ENCODE peak calls at places on chromosomes 6 and 20, in six cellular contexts. One of them, this sample, is unnamed.

GRCh38 chr6:144063246-144063743 is 32.1 kb downstream of the SF3B5 start:
- DNase-seq in DND-41: no peak
- DNase-seq in hepatocyte: peak; percentile 9
- DNase-seq in fibroblast of lung: no peak
- DNase-seq in HepG2: no peak
- DNase-seq in H9: peak; percentile 36
- DNase-seq in this sample: peak; percentile 8

GRCh38 chr20:13996265-13996664 is 949 bp downstream of the MACROD2 start:
- DNase-seq in DND-41: no peak
- DNase-seq in hepatocyte: peak; percentile 21
- DNase-seq in fibroblast of lung: no peak
- DNase-seq in HepG2: no peak
- DNase-seq in H9: no peak
- DNase-seq in this sample: no peak

GRCh38 chr20:12287575-12287974 is 369.9 kb downstream of the BTBD3 start:
- DNase-seq in DND-41: no peak
- DNase-seq in hepatocyte: peak; percentile 5
- DNase-seq in fibroblast of lung: no peak
- DNase-seq in HepG2: no peak
- DNase-seq in H9: no peak
- DNase-seq in this sample: no peak

GRCh38 chr20:44031001-44031574 is 116.4 kb downstream of the TOX2 start:
- DNase-seq in DND-41: peak; percentile 2
- DNase-seq in hepatocyte: no peak
- DNase-seq in fibroblast of lung: no peak
- DNase-seq in HepG2: no peak
- DNase-seq in H9: no peak
- DNase-seq in this sample: no peak

GRCh38 chr20:48940170-48940569 is 18.7 kb downstream of the ARFGEF2 start:
- DNase-seq in DND-41: no peak
- DNase-seq in hepatocyte: no peak
- DNase-seq in fibroblast of lung: no peak
- DNase-seq in HepG2: no peak
- DNase-seq in H9: no peak
- DNase-seq in this sample: no peak

GRCh38 chr6:69994251-69994650 is 127.9 kb downstream of the COL19A1 start:
- DNase-seq in DND-41: no peak
- DNase-seq in hepatocyte: no peak
- DNase-seq in fibroblast of lung: no peak
- DNase-seq in HepG2: no peak
- DNase-seq in H9: no peak
- DNase-seq in this sample: no peak

GRCh38 chr6:169445661-169446581 is 192.3 kb upstream of the THBS2 start:
- DNase-seq in DND-41: no peak
- DNase-seq in hepatocyte: peak; percentile 57
- DNase-seq in fibroblast of lung: no peak
- DNase-seq in HepG2: no peak
- DNase-seq in H9: no peak
- DNase-seq in this sample: no peak

GRCh38 chr6:160798625-160799024 is 96.6 kb downstream of the PLG start:
- DNase-seq in DND-41: no peak
- DNase-seq in hepatocyte: no peak
- DNase-seq in fibroblast of lung: peak; percentile 14
- DNase-seq in HepG2: no peak
- DNase-seq in H9: no peak
- DNase-seq in this sample: peak; percentile 10

GRCh38 chr6:157528931-157529653 is 148.1 kb downstream of the ZDHHC14 start:
- DNase-seq in DND-41: no peak
- DNase-seq in hepatocyte: peak; percentile 33
- DNase-seq in fibroblast of lung: peak; percentile 82
- DNase-seq in HepG2: peak; percentile 73
- DNase-seq in H9: no peak
- DNase-seq in this sample: no peak

GRCh38 chr20:9203081-9203447 is 134.2 kb downstream of the PLCB4 start:
- DNase-seq in DND-41: no peak
- DNase-seq in hepatocyte: no peak
- DNase-seq in fibroblast of lung: peak; percentile 2
- DNase-seq in HepG2: no peak
- DNase-seq in H9: no peak
- DNase-seq in this sample: no peak

GRCh38 chr6:137058037-137058436 is 13.3 kb upstream of the IL20RA start:
- DNase-seq in DND-41: no peak
- DNase-seq in hepatocyte: no peak
- DNase-seq in fibroblast of lung: no peak
- DNase-seq in HepG2: no peak
- DNase-seq in H9: no peak
- DNase-seq in this sample: no peak

GRCh38 chr6:109296305-109296915 is 85.9 kb downstream of the CD164 start:
- DNase-seq in DND-41: no peak
- DNase-seq in hepatocyte: peak; percentile 49
- DNase-seq in fibroblast of lung: no peak
- DNase-seq in HepG2: peak; percentile 47
- DNase-seq in H9: no peak
- DNase-seq in this sample: no peak

GRCh38 chr6:20661721-20662120 is 127.5 kb downstream of the CDKAL1 start:
- DNase-seq in DND-41: no peak
- DNase-seq in hepatocyte: no peak
- DNase-seq in fibroblast of lung: peak; percentile 70
- DNase-seq in HepG2: no peak
- DNase-seq in H9: no peak
- DNase-seq in this sample: no peak

GRCh38 chr6:154768280-154768679 is 35.1 kb downstream of the SCAF8 start:
- DNase-seq in DND-41: no peak
- DNase-seq in hepatocyte: no peak
- DNase-seq in fibroblast of lung: no peak
- DNase-seq in HepG2: no peak
- DNase-seq in H9: no peak
- DNase-seq in this sample: no peak

GRCh38 chr6:28589234-28589951 is 63.7 kb downstream of the GPX5 start:
- DNase-seq in DND-41: no peak
- DNase-seq in hepatocyte: peak; percentile 91
- DNase-seq in fibroblast of lung: peak; percentile 91
- DNase-seq in HepG2: peak; percentile 95
- DNase-seq in H9: peak; percentile 93
- DNase-seq in this sample: peak; percentile 8

GRCh38 chr20:23129891-23130621 is 43.9 kb upstream of the CD93 start:
- DNase-seq in DND-41: no peak
- DNase-seq in hepatocyte: no peak
- DNase-seq in fibroblast of lung: no peak
- DNase-seq in HepG2: no peak
- DNase-seq in H9: no peak
- DNase-seq in this sample: no peak

GRCh38 chr6:22737331-22737730 is 168.0 kb downstream of the HDGFL1 start:
- DNase-seq in DND-41: peak; percentile 22
- DNase-seq in hepatocyte: peak; percentile 50
- DNase-seq in fibroblast of lung: peak; percentile 70
- DNase-seq in HepG2: no peak
- DNase-seq in H9: peak; percentile 71
- DNase-seq in this sample: no peak

GRCh38 chr6:4647414-4648365 is 128.5 kb upstream of the CDYL start:
- DNase-seq in DND-41: peak; percentile 58
- DNase-seq in hepatocyte: peak; percentile 86
- DNase-seq in fibroblast of lung: peak; percentile 82
- DNase-seq in HepG2: peak; percentile 53
- DNase-seq in H9: peak; percentile 88
- DNase-seq in this sample: peak; percentile 16

GRCh38 chr6:36997811-36998722 is 7.4 kb upstream of the FGD2 start:
- DNase-seq in DND-41: no peak
- DNase-seq in hepatocyte: no peak
- DNase-seq in fibroblast of lung: no peak
- DNase-seq in HepG2: no peak
- DNase-seq in H9: no peak
- DNase-seq in this sample: no peak

GRCh38 chr6:42140756-42141602 is 1.4 kb downstream of the C6orf132 start:
- DNase-seq in DND-41: no peak
- DNase-seq in hepatocyte: no peak
- DNase-seq in fibroblast of lung: peak; percentile 34
- DNase-seq in HepG2: no peak
- DNase-seq in H9: no peak
- DNase-seq in this sample: no peak

GRCh38 chr20:1830240-1830639 is 65.0 kb upstream of the SIRPA start:
- DNase-seq in DND-41: no peak
- DNase-seq in hepatocyte: peak; percentile 81
- DNase-seq in fibroblast of lung: peak; percentile 96
- DNase-seq in HepG2: no peak
- DNase-seq in H9: no peak
- DNase-seq in this sample: no peak

GRCh38 chr6:72246926-72247325 is 360.6 kb downstream of the RIMS1 start:
- DNase-seq in DND-41: no peak
- DNase-seq in hepatocyte: peak; percentile 5
- DNase-seq in fibroblast of lung: peak; percentile 42
- DNase-seq in HepG2: peak; percentile 33
- DNase-seq in H9: peak; percentile 34
- DNase-seq in this sample: no peak

GRCh38 chr6:11810854-11811643 is 32.4 kb upstream of the ADTRP start:
- DNase-seq in DND-41: no peak
- DNase-seq in hepatocyte: no peak
- DNase-seq in fibroblast of lung: no peak
- DNase-seq in HepG2: no peak
- DNase-seq in H9: no peak
- DNase-seq in this sample: no peak

GRCh38 chr20:8008733-8009132 is 10.8 kb downstream of the TMX4 start:
- DNase-seq in DND-41: no peak
- DNase-seq in hepatocyte: no peak
- DNase-seq in fibroblast of lung: no peak
- DNase-seq in HepG2: no peak
- DNase-seq in H9: no peak
- DNase-seq in this sample: no peak

DNA sequence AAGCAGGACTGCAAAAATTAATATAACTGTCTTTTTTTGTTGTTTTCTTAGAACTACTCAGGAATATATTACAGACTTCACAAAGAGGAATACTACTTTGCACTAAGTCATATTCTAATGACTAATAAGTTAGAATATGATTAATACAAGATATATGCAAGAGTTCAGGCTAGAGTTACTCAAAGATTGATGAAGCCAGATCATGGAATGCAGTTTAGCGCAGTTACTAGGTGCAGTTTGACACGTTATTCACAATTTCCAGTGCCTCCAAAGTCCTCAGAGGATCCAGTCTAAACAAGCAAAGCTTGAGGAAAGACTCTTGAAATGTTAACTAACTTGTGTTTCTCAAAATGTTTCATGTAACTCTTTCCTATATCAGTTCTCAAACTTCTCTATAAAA is 1.2 kb upstream of the MYCT1 start:
- DNase-seq in DND-41: no peak
- DNase-seq in hepatocyte: no peak
- DNase-seq in fibroblast of lung: peak; percentile 41
- DNase-seq in HepG2: no peak
- DNase-seq in H9: no peak
- DNase-seq in this sample: no peak
- H3K4me2 ChIP-seq in DND-41: no peak overlapping the region
- H3K4me2 ChIP-seq in hepatocyte: no peak overlapping the region
- H3K4me2 ChIP-seq in fibroblast of lung: no peak overlapping the region
- H3K4me2 ChIP-seq in HepG2: no peak overlapping the region
- H3K4me2 ChIP-seq in H9: no peak overlapping the region
- H3K4me2 ChIP-seq in this sample: no peak overlapping the region

GRCh38 chr20:50418890-50419642 is 91.1 kb upstream of the PTPN1 start:
- DNase-seq in DND-41: no peak
- DNase-seq in hepatocyte: no peak
- DNase-seq in fibroblast of lung: no peak
- DNase-seq in HepG2: no peak
- DNase-seq in H9: no peak
- DNase-seq in this sample: no peak

GRCh38 chr20:50423758-50424157 is 86.4 kb upstream of the PTPN1 start:
- DNase-seq in DND-41: no peak
- DNase-seq in hepatocyte: no peak
- DNase-seq in fibroblast of lung: no peak
- DNase-seq in HepG2: no peak
- DNase-seq in H9: no peak
- DNase-seq in this sample: no peak

GRCh38 chr20:50425076-50425475 is 85.1 kb upstream of the PTPN1 start:
- DNase-seq in DND-41: peak; percentile 11
- DNase-seq in hepatocyte: no peak
- DNase-seq in fibroblast of lung: no peak
- DNase-seq in HepG2: peak; percentile 61
- DNase-seq in H9: no peak
- DNase-seq in this sample: peak; percentile 16

GRCh38 chr20:50420380-50420779 is 89.8 kb upstream of the PTPN1 start:
- DNase-seq in DND-41: no peak
- DNase-seq in hepatocyte: no peak
- DNase-seq in fibroblast of lung: no peak
- DNase-seq in HepG2: no peak
- DNase-seq in H9: no peak
- DNase-seq in this sample: no peak

GRCh38 chr20:50421356-50422340 is 88.5 kb upstream of the PTPN1 start:
- DNase-seq in DND-41: no peak
- DNase-seq in hepatocyte: no peak
- DNase-seq in fibroblast of lung: no peak
- DNase-seq in HepG2: no peak
- DNase-seq in H9: no peak
- DNase-seq in this sample: no peak
- H3K4me2 ChIP-seq in DND-41: no peak overlapping the region
- H3K4me2 ChIP-seq in hepatocyte: no peak overlapping the region
- H3K4me2 ChIP-seq in fibroblast of lung: no peak overlapping the region
- H3K4me2 ChIP-seq in HepG2: peak overlapping the region; percentile 74
- H3K4me2 ChIP-seq in H9: no peak overlapping the region
- H3K4me2 ChIP-seq in this sample: no peak overlapping the region

GRCh38 chr6:121236984-121237383 is 97.3 kb downstream of the TBC1D32 start:
- DNase-seq in DND-41: no peak
- DNase-seq in hepatocyte: no peak
- DNase-seq in fibroblast of lung: peak; percentile 20
- DNase-seq in HepG2: no peak
- DNase-seq in H9: no peak
- DNase-seq in this sample: no peak
- H3K4me2 ChIP-seq in DND-41: no peak overlapping the region
- H3K4me2 ChIP-seq in hepatocyte: no peak overlapping the region
- H3K4me2 ChIP-seq in fibroblast of lung: no peak overlapping the region
- H3K4me2 ChIP-seq in HepG2: no peak overlapping the region
- H3K4me2 ChIP-seq in H9: no peak overlapping the region
- H3K4me2 ChIP-seq in this sample: no peak overlapping the region

DNA sequence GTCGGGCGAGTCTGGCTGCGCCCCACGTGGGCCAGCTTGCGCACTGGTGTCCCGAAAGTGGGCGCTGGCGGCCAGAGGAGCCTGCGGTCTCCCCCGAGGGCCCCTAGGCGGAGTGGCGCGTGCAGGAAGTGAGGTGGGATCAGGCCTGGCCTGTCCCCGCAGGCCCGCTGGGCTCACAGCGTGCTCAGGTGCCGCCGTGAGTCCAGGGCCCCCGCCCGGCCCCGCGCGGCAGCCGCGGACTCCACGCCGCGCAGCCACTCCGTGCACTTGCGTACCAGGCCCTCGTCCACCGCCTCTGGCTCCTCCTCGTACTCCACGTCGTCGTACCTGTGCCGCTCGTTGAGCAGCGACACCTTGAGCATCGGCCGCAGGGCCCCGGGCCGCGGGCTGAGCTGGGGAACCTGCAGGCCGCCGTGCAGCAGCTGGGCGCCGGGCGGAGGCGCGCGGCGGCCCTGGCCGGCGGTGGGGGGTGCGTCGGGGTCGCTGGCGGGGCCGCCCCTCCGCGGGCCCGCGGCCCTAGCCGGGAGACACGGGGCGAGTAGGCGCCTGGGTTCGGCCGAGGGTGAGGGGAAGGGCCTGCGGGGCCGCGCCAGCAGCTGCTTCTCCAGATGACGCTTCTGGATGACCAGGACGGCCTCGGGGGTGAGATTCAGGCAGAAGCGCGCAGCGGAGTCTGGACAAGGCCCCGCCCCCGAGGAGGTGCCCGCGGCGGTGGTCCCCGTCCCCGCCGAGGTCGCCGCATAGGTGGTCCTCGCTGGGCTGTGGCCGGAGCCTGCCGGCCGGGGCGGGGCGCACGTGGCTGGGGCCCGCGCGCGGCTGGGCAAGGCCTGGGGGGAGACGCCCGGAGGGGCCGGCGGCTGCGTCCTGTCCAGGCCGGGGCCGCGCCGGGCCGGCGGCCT is 861 bp downstream of the PRR18 start:
- DNase-seq in DND-41: no peak
- DNase-seq in hepatocyte: peak; percentile 44
- DNase-seq in fibroblast of lung: no peak
- DNase-seq in HepG2: no peak
- DNase-seq in H9: peak; percentile 79
- DNase-seq in this sample: no peak
- H3K4me2 ChIP-seq in DND-41: no peak overlapping the region
- H3K4me2 ChIP-seq in hepatocyte: peak overlapping the region; percentile 97
- H3K4me2 ChIP-seq in fibroblast of lung: peak overlapping the region; percentile 25
- H3K4me2 ChIP-seq in HepG2: peak overlapping the region; percentile 90
- H3K4me2 ChIP-seq in H9: peak overlapping the region; percentile 75
- H3K4me2 ChIP-seq in this sample: peak overlapping the region; percentile 70